ENCODE peak calls at places on chromosomes 13 and 19, in nine cellular contexts. V is AG10803; Y is fibroblast of the aortic adventitia; R is CD8-positive, alpha-beta memory T cell; L is A549; A is dorsolateral prefrontal cortex; Q is lower leg skin; D is epithelial cell of esophagus; X is heart right ventricle. H is an unnamed sample.

GRCh38 chr13:38657191-38657590 is 29.7 kb upstream of the FREM2 start:
- DNase-seq in D (peak), A (no peak), Q (no peak), Y (peak), X (no peak), L (no peak), V (peak), R (no peak), H (peak)

GRCh38 chr19:41309225-41310030 is 544 bp upstream of the CCDC97 start:
- DNase-seq in Y (peak), V (peak), L (no peak), X (no peak), A (no peak), Q (peak), D (peak), R (no peak), H (peak)

GRCh38 chr19:56120371-56121179 is 520 bp downstream of the ZNF787 start:
- DNase-seq in A (no peak), Y (peak), R (peak), L (peak), D (peak), Q (peak), V (peak), X (peak), H (peak)

GRCh38 chr19:51296331-51297093 is 14.9 kb upstream of the IGLON5 start:
- DNase-seq in R (no peak), V (no peak), X (no peak), D (no peak), Y (no peak), A (no peak), Q (no peak), L (no peak), H (no peak)

GRCh38 chr13:99150575-99151370 is 49.9 kb upstream of the UBAC2 start:
- DNase-seq in D (peak), A (no peak), X (no peak), Y (peak), R (no peak), Q (no peak), L (peak), V (peak), H (peak)

GRCh38 chr19:21335721-21336120 is 6.5 kb upstream of the ZNF708 start:
- DNase-seq in D (no peak), L (no peak), A (no peak), Y (no peak), R (no peak), Q (no peak), V (no peak), X (no peak), H (no peak)

GRCh38 chr19:11168568-11168967 is 13.0 kb upstream of the SPC24 start:
- DNase-seq in Y (peak), Q (no peak), D (peak), R (no peak), V (peak), X (no peak), A (no peak), L (peak), H (peak)

GRCh38 chr13:28805193-28805819 is 14.8 kb upstream of the MTUS2 start:
- DNase-seq in V (no peak), D (peak), L (no peak), A (no peak), Y (peak), R (no peak), X (peak), Q (no peak), H (no peak)

GRCh38 chr13:33671560-33671959 is 146.4 kb upstream of the RFC3 start:
- DNase-seq in Q (no peak), L (no peak), A (no peak), X (no peak), R (no peak), Y (no peak), D (no peak), V (no peak), H (no peak)

GRCh38 chr13:110444226-110444653 is 117.3 kb downstream of the RAB20 start:
- DNase-seq in L (no peak), V (peak), D (peak), Y (peak), X (no peak), Q (no peak), A (no peak), R (no peak), H (peak)

GRCh38 chr19:18604820-18605159 is 1.8 kb downstream of the CRLF1 start:
- DNase-seq in Q (no peak), V (no peak), A (no peak), L (no peak), X (no peak), R (no peak), D (no peak), Y (no peak), H (no peak)

GRCh38 chr13:22092791-22093545 is 422.1 kb downstream of the FGF9 start:
- DNase-seq in Y (peak), Q (no peak), V (peak), L (no peak), X (no peak), A (no peak), R (no peak), D (no peak), H (no peak)

GRCh38 chr19:3879656-3880055 is 829 bp upstream of the ATCAY start:
- DNase-seq in V (no peak), Q (no peak), L (no peak), Y (no peak), X (no peak), D (no peak), R (no peak), A (no peak), H (no peak)

GRCh38 chr13:78679329-78679728 is 20.4 kb upstream of the OBI1 start:
- DNase-seq in R (no peak), X (no peak), D (no peak), L (no peak), A (no peak), Y (no peak), Q (no peak), V (no peak), H (no peak)

GRCh38 chr19:39736088-39736487 is 1.7 kb downstream of the CLC start:
- DNase-seq in A (no peak), R (no peak), Q (no peak), D (no peak), Y (no peak), V (no peak), L (no peak), X (no peak), H (no peak)

GRCh38 chr13:44107357-44108121 is 227.8 kb downstream of the LACC1 start:
- DNase-seq in D (peak), L (no peak), X (no peak), V (no peak), R (no peak), A (no peak), Y (no peak), Q (no peak), H (no peak)

GRCh38 chr13:89726690-89727435 is 1620.6 kb upstream of the MIR17HG start:
- DNase-seq in A (no peak), Q (no peak), R (no peak), X (no peak), D (peak), L (no peak), V (no peak), Y (peak), H (peak)

GRCh38 chr13:42405665-42406390 is 133.9 kb downstream of the AKAP11 start:
- DNase-seq in V (peak), R (peak), Y (peak), D (peak), Q (no peak), L (no peak), X (no peak), A (no peak), H (peak)

GRCh38 chr13:112947796-112948195 is 21.2 kb upstream of the MCF2L start:
- DNase-seq in D (no peak), Y (no peak), V (no peak), X (no peak), A (no peak), R (no peak), Q (no peak), L (no peak), H (no peak)

GRCh38 chr13:97883356-97883755 is 70.1 kb upstream of the IPO5 start:
- DNase-seq in V (no peak), Q (no peak), R (no peak), X (no peak), D (no peak), A (no peak), L (no peak), Y (peak), H (peak)

GRCh38 chr19:14383556-14383897 is 2.3 kb downstream of the ADGRE5 start:
- DNase-seq in R (peak), L (no peak), D (no peak), Y (peak), A (no peak), V (peak), X (peak), Q (no peak), H (peak)

GRCh38 chr19:18153555-18154134 is 682 bp downstream of the PIK3R2 start:
- DNase-seq in Y (no peak), D (no peak), L (no peak), V (no peak), X (no peak), R (no peak), A (no peak), Q (no peak), H (no peak)

GRCh38 chr19:4058696-4059492 is 7.8 kb downstream of the ZBTB7A start:
- DNase-seq in L (no peak), V (no peak), R (no peak), D (no peak), Y (no peak), Q (no peak), A (peak), X (no peak), H (no peak)

GRCh38 chr13:66462187-66462586 is 767.9 kb downstream of the PCDH9 start:
- DNase-seq in Y (no peak), D (no peak), V (no peak), A (no peak), R (no peak), Q (no peak), L (no peak), X (no peak), H (no peak)

GRCh38 chr19:3125900-3126524 is 9.8 kb upstream of the GNA15 start:
- DNase-seq in D (peak), V (peak), A (no peak), Q (no peak), X (peak), R (peak), L (peak), Y (peak), H (no peak)

GRCh38 chr19:31501427-31502195 is 152.4 kb upstream of the TSHZ3 start:
- DNase-seq in L (no peak), V (no peak), Q (no peak), X (no peak), R (no peak), D (no peak), A (no peak), Y (no peak), H (no peak)

GRCh38 chr13:74061939-74062595 is 72.1 kb downstream of the KLF12 start:
- DNase-seq in D (no peak), L (no peak), X (no peak), R (peak), V (peak), Q (no peak), A (no peak), Y (peak), H (peak)

GRCh38 chr13:25380741-25381324 is 9.1 kb downstream of the ATP8A2 start:
- DNase-seq in L (no peak), Q (no peak), V (no peak), A (no peak), X (no peak), R (no peak), Y (no peak), D (no peak), H (no peak)

GRCh38 chr19:29492761-29493160 is 33.0 kb upstream of the VSTM2B start:
- DNase-seq in A (no peak), V (peak), L (no peak), D (no peak), R (no peak), Y (no peak), X (no peak), Q (no peak), H (no peak)

GRCh38 chr19:45826934-45827333 is 11.8 kb upstream of the RSPH6A start:
- DNase-seq in R (no peak), X (no peak), V (no peak), D (no peak), Q (no peak), Y (no peak), A (no peak), L (no peak), H (no peak)

GRCh38 chr13:20408181-20408580 is 117.5 kb downstream of the CRYL1 start:
- DNase-seq in A (no peak), V (no peak), D (no peak), Q (no peak), L (no peak), Y (no peak), X (no peak), R (no peak), H (no peak)

GRCh38 chr19:31946491-31946890 is 398.9 kb upstream of the ZNF507 start:
- DNase-seq in A (no peak), V (no peak), Q (no peak), Y (no peak), X (peak), D (no peak), R (no peak), L (no peak), H (no peak)

GRCh38 chr13:111936267-111936925 is 130.6 kb upstream of the SOX1 start:
- DNase-seq in A (no peak), R (no peak), V (no peak), Q (no peak), X (no peak), Y (no peak), L (no peak), D (no peak), H (no peak)

GRCh38 chr13:93169980-93170379 is 56.6 kb upstream of the GPC6 start:
- DNase-seq in X (no peak), Y (peak), Q (no peak), V (peak), D (peak), A (no peak), L (no peak), R (no peak), H (peak)

GRCh38 chr13:94480672-94481145 is 1.2 kb upstream of the DCT start:
- DNase-seq in L (no peak), A (no peak), V (peak), X (peak), Q (no peak), Y (peak), D (peak), R (no peak), H (peak)

GRCh38 chr19:4083677-4084546 is 17.2 kb upstream of the ZBTB7A start:
- DNase-seq in R (peak), Y (no peak), D (no peak), X (no peak), A (no peak), V (no peak), L (no peak), Q (no peak), H (no peak)

GRCh38 chr19:17206736-17207581 is 8.2 kb upstream of the USE1 start:
- DNase-seq in R (no peak), Q (no peak), V (no peak), X (no peak), A (no peak), D (no peak), L (no peak), Y (no peak), H (no peak)

GRCh38 chr19:11535792-11536595 is 2.7 kb upstream of the CNN1 start:
- DNase-seq in Y (peak), V (peak), X (peak), D (peak), L (peak), Q (peak), R (peak), A (peak), H (peak)

GRCh38 chr19:13588953-13589833 is 82.9 kb upstream of the CACNA1A start:
- DNase-seq in A (peak), R (peak), Q (peak), Y (peak), V (peak), L (peak), X (peak), D (peak), H (peak)

DNA sequence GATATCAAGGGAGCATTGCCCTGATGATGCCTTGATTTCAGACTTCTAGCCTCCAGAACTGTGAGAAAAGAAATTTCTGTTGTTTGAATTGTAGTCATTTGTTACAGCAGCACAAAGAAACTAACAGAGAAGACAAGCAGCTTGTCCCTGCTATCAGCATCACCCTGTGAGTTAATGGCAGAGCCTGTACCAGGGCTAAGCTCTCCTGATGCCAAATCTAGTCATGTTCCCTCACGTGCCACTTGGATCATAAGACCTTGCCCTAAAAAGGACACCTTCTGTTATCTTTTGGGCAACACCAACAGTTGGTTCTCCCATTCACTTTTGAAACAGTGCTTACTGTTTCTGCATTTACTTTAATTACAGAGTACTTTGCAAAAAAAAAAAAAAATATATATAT is 14.8 kb downstream of the RCBTB2 start:
- DNase-seq in D (no peak), A (no peak), R (no peak), L (no peak), Q (no peak), V (no peak), Y (no peak), X (no peak), H (no peak)
- H3K4me3 ChIP-seq in D (no peak), A (no peak), R (no peak), L (no peak), Q (no peak), V (no peak), Y (no peak), X (no peak), H (no peak)

GRCh38 chr19:35142531-35143230 is 374 bp upstream of the FXYD7 start:
- DNase-seq in L (peak), D (peak), Y (no peak), V (no peak), Q (no peak), X (peak), A (no peak), R (peak), H (no peak)
- H3K4me3 ChIP-seq in L (peak), D (no peak), Y (no peak), V (no peak), Q (no peak), X (no peak), A (peak), R (peak), H (no peak)

GRCh38 chr19:49689133-49690072 is at the start of gene ADM5:
- DNase-seq in R (no peak), V (no peak), Y (no peak), L (no peak), A (peak), D (peak), X (peak), Q (no peak), H (no peak)
- H3K4me3 ChIP-seq in R (peak), V (peak), Y (peak), L (no peak), A (peak), D (peak), X (peak), Q (peak), H (peak)

GRCh38 chr19:1267441-1268391 is 1.4 kb upstream of the CIRBP start:
- DNase-seq in R (peak), A (no peak), D (no peak), Y (no peak), X (no peak), Q (no peak), L (no peak), V (no peak), H (peak)
- H3K4me3 ChIP-seq in R (peak), A (peak), D (peak), Y (peak), X (peak), Q (no peak), L (peak), V (peak), H (peak)

H was measured in astrocyte of the spinal cord.